ENCODE peak calls at places on chromosomes 6 and 20, in ten cellular contexts. B is Ammon's horn; Z is activated naive CD4-positive, alpha-beta T cell; J is body of pancreas; K is endothelial cell; D is HFFc6; T is Kasumi-1; A is heart right ventricle; P is non-pigmented ciliary epithelial cell; E is left colon. W is an unnamed sample.

GRCh38 chr20:48285656-48286055 is 500.4 kb upstream of the SULF2 start:
- DNase-seq in B (no peak), Z (no peak), J (peak; percentile 27), K (no peak), D (no peak), T (no peak), A (no peak), P (no peak), E (no peak), W (no peak)

GRCh38 chr6:38638941-38639497 is 710 bp downstream of the BTBD9 start:
- DNase-seq in B (peak; percentile 61), Z (peak; percentile 10), J (peak; percentile 38), K (peak; percentile 31), D (peak; percentile 39), T (peak; percentile 21), A (no peak), P (no peak), E (peak; percentile 61), W (no peak)

GRCh38 chr20:36773123-36773547 is 428 bp downstream of the DSN1 start:
- DNase-seq in B (no peak), Z (no peak), J (no peak), K (no peak), D (no peak), T (no peak), A (no peak), P (no peak), E (no peak), W (no peak)

GRCh38 chr6:56685102-56685733 is 42.5 kb upstream of the DST start:
- DNase-seq in B (no peak), Z (no peak), J (no peak), K (no peak), D (no peak), T (no peak), A (no peak), P (no peak), E (no peak), W (no peak)

GRCh38 chr6:76681781-76682180 is 609.3 kb upstream of the IMPG1 start:
- DNase-seq in B (no peak), Z (no peak), J (no peak), K (no peak), D (no peak), T (no peak), A (no peak), P (no peak), E (no peak), W (no peak)

GRCh38 chr20:48490976-48491657 is 336.7 kb downstream of the PREX1 start:
- DNase-seq in B (no peak), Z (no peak), J (no peak), K (no peak), D (no peak), T (no peak), A (no peak), P (no peak), E (no peak), W (no peak)

GRCh38 chr6:37204014-37204751 is 34.2 kb downstream of the PIM1 start:
- DNase-seq in B (no peak), Z (no peak), J (peak; percentile 64), K (no peak), D (no peak), T (no peak), A (no peak), P (no peak), E (peak; percentile 84), W (no peak)

GRCh38 chr6:35043381-35043780 is 97.8 kb downstream of the TCP11 start:
- DNase-seq in B (no peak), Z (no peak), J (no peak), K (no peak), D (no peak), T (no peak), A (no peak), P (no peak), E (no peak), W (no peak)

GRCh38 chr20:2874456-2874855 is 1.2 kb downstream of the PTPRA start:
- DNase-seq in B (peak; percentile 43), Z (no peak), J (no peak), K (no peak), D (peak; percentile 4), T (no peak), A (no peak), P (no peak), E (no peak), W (no peak)

GRCh38 chr6:44076366-44077200 is 50.7 kb downstream of the MRPL14 start:
- DNase-seq in B (peak; percentile 56), Z (no peak), J (peak; percentile 83), K (peak; percentile 34), D (no peak), T (no peak), A (peak; percentile 79), P (no peak), E (peak; percentile 69), W (no peak)

GRCh38 chr20:17172826-17173420 is 53.9 kb upstream of the PCSK2 start:
- DNase-seq in B (no peak), Z (no peak), J (no peak), K (no peak), D (no peak), T (no peak), A (no peak), P (no peak), E (no peak), W (no peak)

GRCh38 chr20:61997372-61997771 is 68.3 kb downstream of the TAF4 start:
- DNase-seq in B (no peak), Z (no peak), J (no peak), K (no peak), D (no peak), T (no peak), A (no peak), P (no peak), E (no peak), W (no peak)

GRCh38 chr6:152534541-152534940 is 102.6 kb downstream of the SYNE1 start:
- DNase-seq in B (no peak), Z (no peak), J (no peak), K (no peak), D (no peak), T (no peak), A (no peak), P (no peak), E (no peak), W (no peak)

GRCh38 chr6:41209976-41210375 is 9.0 kb upstream of the TREML2 start:
- DNase-seq in B (no peak), Z (no peak), J (no peak), K (no peak), D (no peak), T (no peak), A (no peak), P (no peak), E (no peak), W (no peak)

GRCh38 chr20:41232971-41233926 is 84.3 kb downstream of the ZHX3 start:
- DNase-seq in B (peak; percentile 54), Z (no peak), J (no peak), K (no peak), D (peak; percentile 91), T (peak; percentile 17), A (no peak), P (peak; percentile 84), E (no peak), W (peak; percentile 96)